ENCODE peak calls at places on chromosomes 13 and 19, in seven cellular contexts. V, X, F, L, G, T and S are unnamed samples.

GRCh38 chr19:5977222-5977784 is 637 bp downstream of the RANBP3 start:
- DNase-seq in V (no peak), X (no peak), F (no peak), L (no peak), G (no peak), T (no peak), S (no peak)

GRCh38 chr19:55537741-55538111 is 793 bp upstream of the SBK2 start:
- DNase-seq in V (no peak), X (no peak), F (no peak), L (no peak), G (no peak), T (no peak), S (no peak)

GRCh38 chr13:95660981-95661581 is 15.9 kb upstream of the DNAJC3 start:
- DNase-seq in V (no peak), X (peak), F (no peak), L (no peak), G (no peak), T (no peak), S (no peak)

GRCh38 chr13:87052731-87053130 is 618.4 kb upstream of the SLITRK5 start:
- DNase-seq in V (no peak), X (no peak), F (no peak), L (no peak), G (no peak), T (no peak), S (no peak)

GRCh38 chr19:33556261-33556660 is 34.7 kb upstream of the PEPD start:
- DNase-seq in V (no peak), X (no peak), F (peak), L (no peak), G (no peak), T (no peak), S (no peak)

GRCh38 chr13:95552539-95553270 is at the start of gene CLDN10:
- DNase-seq in V (no peak), X (no peak), F (no peak), L (peak), G (no peak), T (no peak), S (no peak)

GRCh38 chr13:106799731-106800335 is 231.9 kb upstream of the ARGLU1 start:
- DNase-seq in V (no peak), X (no peak), F (no peak), L (no peak), G (no peak), T (no peak), S (no peak)

GRCh38 chr13:33676045-33676699 is 141.8 kb upstream of the RFC3 start:
- DNase-seq in V (no peak), X (no peak), F (no peak), L (no peak), G (no peak), T (no peak), S (no peak)

GRCh38 chr19:22784051-22784450 is at the start of gene ZNF99:
- DNase-seq in V (no peak), X (peak), F (peak), L (peak), G (no peak), T (peak), S (peak)

GRCh38 chr13:51286135-51287002 is 53.1 kb upstream of the SERPINE3 start:
- DNase-seq in V (peak), X (peak), F (peak), L (peak), G (peak), T (peak), S (peak)

GRCh38 chr19:3291644-3292043 is 67.2 kb downstream of the CELF5 start:
- DNase-seq in V (no peak), X (no peak), F (no peak), L (no peak), G (no peak), T (no peak), S (no peak)

GRCh38 chr13:103517768-103518102 is 451.5 kb upstream of the SLC10A2 start:
- DNase-seq in V (no peak), X (no peak), F (no peak), L (no peak), G (no peak), T (no peak), S (no peak)

GRCh38 chr19:49812997-49813861 is at the start of gene FUZ:
- DNase-seq in V (peak), X (peak), F (peak), L (peak), G (peak), T (peak), S (peak)

GRCh38 chr19:7870571-7871279 is 3.5 kb downstream of the PRR36 start:
- DNase-seq in V (no peak), X (peak), F (no peak), L (no peak), G (no peak), T (no peak), S (no peak)

GRCh38 chr13:76425930-76426329 is 460.3 kb downstream of the KCTD12 start:
- DNase-seq in V (no peak), X (no peak), F (no peak), L (no peak), G (no peak), T (no peak), S (no peak)

GRCh38 chr19:3509566-3509989 is 3.5 kb downstream of the FZR1 start:
- DNase-seq in V (no peak), X (no peak), F (no peak), L (no peak), G (no peak), T (no peak), S (no peak)

GRCh38 chr13:67557118-67557517 is 327.0 kb upstream of the PCDH9 start:
- DNase-seq in V (no peak), X (no peak), F (no peak), L (no peak), G (no peak), T (no peak), S (no peak)

GRCh38 chr13:43784491-43784890 is 2.3 kb downstream of the ENOX1 start:
- DNase-seq in V (no peak), X (no peak), F (no peak), L (no peak), G (no peak), T (no peak), S (no peak)

GRCh38 chr13:22256111-22256639 is 585.3 kb downstream of the FGF9 start:
- DNase-seq in V (no peak), X (no peak), F (no peak), L (no peak), G (no peak), T (no peak), S (no peak)

GRCh38 chr19:29598036-29598435 is 8.0 kb upstream of the POP4 start:
- DNase-seq in V (no peak), X (no peak), F (no peak), L (no peak), G (no peak), T (no peak), S (no peak)

GRCh38 chr19:3556978-3557460 is 367 bp downstream of the MFSD12 start:
- DNase-seq in V (peak), X (no peak), F (peak), L (no peak), G (peak), T (no peak), S (no peak)

GRCh38 chr13:21458457-21458815 is 667 bp downstream of the ZDHHC20 start:
- DNase-seq in V (peak), X (peak), F (no peak), L (no peak), G (peak), T (no peak), S (no peak)

GRCh38 chr19:5931251-5931650 is 17.2 kb downstream of the CAPS start:
- DNase-seq in V (no peak), X (no peak), F (no peak), L (no peak), G (no peak), T (no peak), S (no peak)

GRCh38 chr19:34461375-34462100 is 20.0 kb upstream of the WTIP start:
- DNase-seq in V (no peak), X (no peak), F (no peak), L (no peak), G (no peak), T (no peak), S (peak)

GRCh38 chr13:101757446-101758039 is 305.1 kb downstream of the ITGBL1 start:
- DNase-seq in V (no peak), X (no peak), F (no peak), L (no peak), G (no peak), T (no peak), S (no peak)

GRCh38 chr13:73939603-73940002 is 194.6 kb downstream of the KLF12 start:
- DNase-seq in V (no peak), X (no peak), F (no peak), L (no peak), G (no peak), T (no peak), S (no peak)

GRCh38 chr19:38719761-38720558 is 24.3 kb downstream of the CAPN12 start:
- DNase-seq in V (no peak), X (no peak), F (no peak), L (no peak), G (no peak), T (no peak), S (no peak)

GRCh38 chr19:30799854-30800755 is 427.9 kb downstream of the ZNF536 start:
- DNase-seq in V (no peak), X (peak), F (no peak), L (peak), G (no peak), T (no peak), S (no peak)

GRCh38 chr19:8615813-8616596 is 5.5 kb upstream of the ADAMTS10 start:
- DNase-seq in V (no peak), X (peak), F (peak), L (peak), G (peak), T (peak), S (no peak)

GRCh38 chr13:20431687-20432384 is 93.8 kb downstream of the CRYL1 start:
- DNase-seq in V (no peak), X (no peak), F (no peak), L (no peak), G (no peak), T (no peak), S (no peak)

GRCh38 chr13:53201454-53202225 is 173.0 kb downstream of the OLFM4 start:
- DNase-seq in V (no peak), X (peak), F (no peak), L (peak), G (no peak), T (no peak), S (no peak)

GRCh38 chr19:10751109-10751972 is 33.5 kb downstream of the DNM2 start:
- DNase-seq in V (no peak), X (no peak), F (no peak), L (no peak), G (no peak), T (peak), S (no peak)

GRCh38 chr13:65499251-65499650 is 1730.9 kb downstream of the PCDH9 start:
- DNase-seq in V (no peak), X (no peak), F (no peak), L (no peak), G (no peak), T (no peak), S (no peak)

GRCh38 chr13:39490136-39490535 is 112.9 kb downstream of the LHFPL6 start:
- DNase-seq in V (no peak), X (no peak), F (no peak), L (no peak), G (no peak), T (no peak), S (no peak)

GRCh38 chr19:19257137-19257536 is 16.0 kb downstream of the TM6SF2 start:
- DNase-seq in V (no peak), X (no peak), F (no peak), L (no peak), G (no peak), T (no peak), S (no peak)

GRCh38 chr19:31641591-31641990 is 292.4 kb upstream of the TSHZ3 start:
- DNase-seq in V (no peak), X (no peak), F (no peak), L (no peak), G (no peak), T (no peak), S (no peak)

GRCh38 chr19:40416918-40417713 is 3.9 kb upstream of the PRX start:
- DNase-seq in V (no peak), X (no peak), F (peak), L (no peak), G (no peak), T (no peak), S (no peak)

GRCh38 chr19:40684280-40684679 is 6.2 kb downstream of the NUMBL start:
- DNase-seq in V (no peak), X (no peak), F (no peak), L (no peak), G (no peak), T (no peak), S (no peak)

GRCh38 chr13:26168835-26169234 is 53.3 kb downstream of the RNF6 start:
- DNase-seq in V (no peak), X (no peak), F (no peak), L (no peak), G (no peak), T (no peak), S (no peak)

GRCh38 chr19:1860133-1860775 is 3.1 kb downstream of the KLF16 start:
- DNase-seq in V (no peak), X (peak), F (peak), L (peak), G (peak), T (no peak), S (no peak)